ENCODE peak calls at places on chromosomes 6 and 20, in nine cellular contexts. E, G, S, R, Q, D, L, Z and J are unnamed samples.

GRCh38 chr6:45691426-45691825 is 313.7 kb upstream of the SUPT3H start:
- DNase-seq in G (no peak), Z (no peak), L (no peak), E (no peak), S (no peak), R (no peak), Q (no peak), D (no peak), J (no peak)

GRCh38 chr20:36644032-36644712 is 1.8 kb downstream of the SLA2 start:
- DNase-seq in D (peak), S (peak), R (no peak), G (no peak), E (peak), Q (no peak), L (no peak), Z (no peak), J (no peak)

GRCh38 chr6:143027058-143027457 is 33.6 kb upstream of the AIG1 start:
- DNase-seq in Q (no peak), S (peak), R (peak), E (peak), L (peak), Z (peak), D (peak), G (no peak), J (no peak)

GRCh38 chr6:123898669-123899068 is 95.0 kb downstream of the NKAIN2 start:
- DNase-seq in Z (no peak), G (no peak), S (no peak), L (no peak), D (no peak), R (no peak), E (no peak), Q (no peak), J (no peak)

GRCh38 chr6:166828397-166829002 is 127.8 kb downstream of the RNASET2 start:
- DNase-seq in D (no peak), S (no peak), E (no peak), Q (no peak), G (no peak), R (no peak), Z (no peak), L (no peak), J (no peak)

GRCh38 chr6:7200598-7201443 is 93.1 kb downstream of the RREB1 start:
- DNase-seq in R (no peak), D (no peak), E (peak), S (no peak), Q (no peak), L (no peak), Z (no peak), G (no peak), J (peak)

GRCh38 chr20:22944936-22945335 is 90.2 kb upstream of the SSTR4 start:
- DNase-seq in L (no peak), E (no peak), Q (no peak), G (no peak), Z (no peak), D (no peak), S (no peak), R (no peak), J (no peak)

GRCh38 chr6:114361036-114361435 is 18.2 kb upstream of the HS3ST5 start:
- DNase-seq in Q (no peak), S (no peak), Z (no peak), L (no peak), D (no peak), R (no peak), G (no peak), E (no peak), J (no peak)

GRCh38 chr6:8321671-8322404 is 113.5 kb downstream of the SLC35B3 start:
- DNase-seq in L (no peak), D (no peak), G (no peak), S (no peak), R (no peak), E (no peak), Q (no peak), Z (no peak), J (no peak)

GRCh38 chr6:105263685-105264298 is 84.0 kb upstream of the POPDC3 start:
- DNase-seq in E (no peak), D (no peak), L (no peak), R (no peak), Q (no peak), Z (no peak), G (no peak), S (no peak), J (no peak)

GRCh38 chr20:37622728-37623127 is 71.1 kb upstream of the CTNNBL1 start:
- DNase-seq in D (no peak), Q (no peak), S (no peak), Z (no peak), E (no peak), L (no peak), R (no peak), G (no peak), J (no peak)

GRCh38 chr6:26104457-26105108 is 17.4 kb downstream of the HFE start:
- DNase-seq in L (no peak), R (peak), Z (peak), S (no peak), G (no peak), Q (no peak), D (no peak), E (peak), J (no peak)

GRCh38 chr6:137910424-137910834 is 43.4 kb downstream of the TNFAIP3 start:
- DNase-seq in R (no peak), L (peak), G (no peak), Z (peak), E (no peak), S (no peak), Q (no peak), D (no peak), J (no peak)

GRCh38 chr20:64069614-64070243 is 6.7 kb downstream of the TCEA2 start:
- DNase-seq in R (no peak), L (no peak), Q (no peak), G (no peak), E (no peak), S (no peak), Z (no peak), D (no peak), J (no peak)

GRCh38 chr6:33827546-33828451 is 24.0 kb upstream of the MLN start:
- DNase-seq in E (no peak), G (no peak), D (no peak), L (no peak), Z (no peak), R (no peak), S (no peak), Q (no peak), J (no peak)

GRCh38 chr6:159114569-159114968 is 54.6 kb upstream of the FNDC1 start:
- DNase-seq in G (no peak), R (no peak), E (no peak), L (no peak), Z (no peak), D (no peak), Q (no peak), S (no peak), J (no peak)

GRCh38 chr6:101614774-101615173 is 221.3 kb downstream of the GRIK2 start:
- DNase-seq in L (no peak), D (no peak), Z (peak), G (no peak), E (no peak), R (no peak), S (no peak), Q (no peak), J (no peak)

GRCh38 chr20:4261333-4262284 is 246.3 kb upstream of the RNF24 start:
- DNase-seq in L (no peak), Z (peak), R (no peak), E (no peak), G (no peak), S (no peak), D (no peak), Q (no peak), J (no peak)

GRCh38 chr6:108627692-108628565 is 67.2 kb downstream of the FOXO3 start:
- DNase-seq in Z (peak), L (no peak), Q (no peak), D (no peak), S (no peak), E (no peak), R (no peak), G (no peak), J (no peak)

GRCh38 chr20:3933126-3933684 is 44.0 kb downstream of the PANK2 start:
- DNase-seq in R (no peak), L (no peak), D (no peak), E (no peak), G (no peak), S (no peak), Q (no peak), Z (no peak), J (no peak)

GRCh38 chr6:169858293-169858934 is 107.0 kb downstream of the ERMARD start:
- DNase-seq in R (no peak), D (no peak), E (no peak), G (no peak), L (no peak), Q (no peak), Z (no peak), S (no peak), J (no peak)

GRCh38 chr20:57140416-57140965 is 126.0 kb downstream of the BMP7 start:
- DNase-seq in D (no peak), Q (no peak), S (no peak), L (no peak), G (no peak), R (no peak), E (no peak), Z (no peak), J (no peak)

GRCh38 chr20:10536531-10536930 is 101.4 kb downstream of the SLX4IP start:
- DNase-seq in Q (no peak), R (no peak), G (no peak), S (no peak), L (no peak), Z (peak), E (no peak), D (peak), J (peak)

GRCh38 chr6:140985679-140986275 is 1146.9 kb upstream of the GJE1 start:
- DNase-seq in D (no peak), L (no peak), R (no peak), G (no peak), E (no peak), Z (no peak), S (no peak), Q (no peak), J (no peak)

GRCh38 chr6:65259080-65259479 is 447.9 kb downstream of the EYS start:
- DNase-seq in Q (no peak), L (no peak), R (no peak), E (no peak), D (no peak), S (no peak), Z (peak), G (no peak), J (no peak)

GRCh38 chr20:24693466-24694156 is 224.2 kb downstream of the SYNDIG1 start:
- DNase-seq in E (no peak), R (no peak), G (no peak), Z (no peak), Q (no peak), D (no peak), L (no peak), S (no peak), J (no peak)

GRCh38 chr20:36786246-36786645 is 12.7 kb upstream of the DSN1 start:
- DNase-seq in Z (no peak), L (no peak), G (no peak), D (no peak), R (no peak), E (no peak), Q (no peak), S (no peak), J (no peak)

GRCh38 chr20:53623454-53624206 is 30.0 kb upstream of the ZNF217 start:
- DNase-seq in R (peak), D (no peak), L (peak), G (peak), S (no peak), E (peak), Q (peak), Z (peak), J (no peak)

GRCh38 chr20:32626859-32627636 is 41.9 kb upstream of the NOL4L start:
- DNase-seq in D (no peak), R (no peak), L (peak), S (no peak), Q (no peak), E (peak), G (no peak), Z (no peak), J (peak)

GRCh38 chr20:62804632-62805364 is at the start of gene OGFR:
- DNase-seq in Q (peak), S (peak), E (peak), G (no peak), L (no peak), Z (peak), D (peak), R (peak), J (no peak)

GRCh38 chr20:39302312-39302711 is 340.2 kb downstream of the DHX35 start:
- DNase-seq in E (no peak), R (no peak), Q (no peak), L (no peak), Z (no peak), S (no peak), D (no peak), G (no peak), J (no peak)

GRCh38 chr6:139436521-139437348 is 62.3 kb upstream of the CITED2 start:
- DNase-seq in G (no peak), R (no peak), E (no peak), S (no peak), L (no peak), D (no peak), Q (no peak), Z (no peak), J (no peak)

GRCh38 chr6:146709036-146709622 is 110.4 kb downstream of the ADGB start:
- DNase-seq in L (no peak), Q (no peak), Z (no peak), G (no peak), R (no peak), D (no peak), E (no peak), S (no peak), J (no peak)

GRCh38 chr20:23419995-23420901 is 1.0 kb downstream of the NAPB start:
- DNase-seq in Q (no peak), G (no peak), E (peak), D (peak), S (peak), Z (peak), L (no peak), R (peak), J (peak)

GRCh38 chr6:136404007-136404406 is 114.4 kb upstream of the BCLAF1 start:
- DNase-seq in Z (no peak), R (no peak), E (no peak), L (no peak), D (no peak), S (no peak), Q (no peak), G (no peak), J (no peak)